ENCODE peak calls at places on chromosomes 5 and 9, in seven cellular contexts. N, O, Z, F, B, H and P are unnamed samples.

GRCh38 chr9:13575558-13575957 is 296.1 kb upstream of the MPDZ start:
- DNase-seq in N (no peak), O (no peak), Z (no peak), F (no peak), B (no peak), H (no peak), P (no peak)

GRCh38 chr9:81317939-81318338 is 371.4 kb downstream of the TLE1 start:
- DNase-seq in N (no peak), O (no peak), Z (no peak), F (no peak), B (no peak), H (no peak), P (peak; percentile 13)

GRCh38 chr9:70924380-70924779 is 197.0 kb downstream of the TRPM3 start:
- DNase-seq in N (no peak), O (no peak), Z (no peak), F (no peak), B (no peak), H (no peak), P (no peak)

GRCh38 chr9:94056442-94056974 is 27.8 kb upstream of the PTPDC1 start:
- DNase-seq in N (no peak), O (no peak), Z (no peak), F (no peak), B (no peak), H (no peak), P (no peak)

GRCh38 chr5:175718401-175719108 is 60.7 kb downstream of the HRH2 start:
- DNase-seq in N (no peak), O (peak; percentile 52), Z (peak; percentile 16), F (no peak), B (peak; percentile 82), H (no peak), P (peak; percentile 57)

GRCh38 chr9:83706703-83707517 is 848 bp downstream of the UBQLN1 start:
- DNase-seq in N (peak; percentile 72), O (peak; percentile 33), Z (no peak), F (no peak), B (peak; percentile 70), H (peak; percentile 30), P (peak; percentile 2)

GRCh38 chr5:61887271-61887670 is 418.7 kb upstream of the KIF2A start:
- DNase-seq in N (no peak), O (no peak), Z (no peak), F (no peak), B (no peak), H (no peak), P (no peak)

GRCh38 chr5:140246378-140247122 is 56.4 kb downstream of the PFDN1 start:
- DNase-seq in N (peak; percentile 37), O (no peak), Z (no peak), F (no peak), B (no peak), H (no peak), P (no peak)

GRCh38 chr9:93133641-93134017 is 422 bp downstream of the NINJ1 start:
- DNase-seq in N (peak; percentile 85), O (peak; percentile 77), Z (no peak), F (no peak), B (peak; percentile 76), H (peak; percentile 79), P (peak; percentile 47)

GRCh38 chr5:343461-344401 is 22.2 kb downstream of the AHRR start:
- DNase-seq in N (peak; percentile 89), O (no peak), Z (peak; percentile 29), F (no peak), B (peak; percentile 62), H (peak; percentile 9), P (peak; percentile 71)

GRCh38 chr9:79583957-79584654 is 12.3 kb downstream of the TLE4 start:
- DNase-seq in N (no peak), O (no peak), Z (no peak), F (no peak), B (no peak), H (no peak), P (no peak)

GRCh38 chr9:19642256-19642655 is 146.6 kb downstream of the SLC24A2 start:
- DNase-seq in N (peak; percentile 29), O (no peak), Z (no peak), F (no peak), B (no peak), H (peak; percentile 2), P (peak; percentile 69)

GRCh38 chr5:104628906-104629305 is 1066.3 kb upstream of the NUDT12 start:
- DNase-seq in N (no peak), O (no peak), Z (no peak), F (no peak), B (no peak), H (no peak), P (no peak)

GRCh38 chr9:24041294-24041693 is 215.3 kb upstream of the ELAVL2 start:
- DNase-seq in N (no peak), O (no peak), Z (no peak), F (no peak), B (no peak), H (no peak), P (no peak)

GRCh38 chr9:128192601-128193371 is 1.4 kb upstream of the CIZ1 start:
- DNase-seq in N (peak; percentile 90), O (peak; percentile 86), Z (peak; percentile 95), F (no peak), B (no peak), H (no peak), P (peak; percentile 94)

DNA sequence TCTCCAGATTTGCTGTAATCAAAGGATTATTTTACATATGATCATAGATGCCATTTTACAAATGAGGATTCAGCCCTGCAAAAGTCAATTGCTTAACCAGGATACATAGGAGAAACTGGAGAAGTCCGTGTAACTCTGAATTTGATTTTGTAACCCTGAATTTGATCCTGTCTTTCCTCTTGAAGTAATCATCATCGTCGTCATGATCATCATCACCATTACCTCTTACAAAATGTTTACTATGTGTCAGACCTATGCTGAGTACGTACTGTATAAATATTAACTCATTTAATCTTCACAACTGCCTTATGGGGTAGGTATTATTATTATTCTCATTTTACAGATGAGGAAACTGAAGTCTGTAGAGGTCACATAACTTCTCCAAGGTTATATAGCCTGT is 271.5 kb downstream of the DOCK8 start:
- DNase-seq in N (no peak), O (no peak), Z (no peak), F (no peak), B (no peak), H (no peak), P (no peak)
- TF ChIP-seq JUND in N (no peak), O (no peak), Z (no peak), F (no peak), B (no peak), H (no peak), P (no peak)

DNA sequence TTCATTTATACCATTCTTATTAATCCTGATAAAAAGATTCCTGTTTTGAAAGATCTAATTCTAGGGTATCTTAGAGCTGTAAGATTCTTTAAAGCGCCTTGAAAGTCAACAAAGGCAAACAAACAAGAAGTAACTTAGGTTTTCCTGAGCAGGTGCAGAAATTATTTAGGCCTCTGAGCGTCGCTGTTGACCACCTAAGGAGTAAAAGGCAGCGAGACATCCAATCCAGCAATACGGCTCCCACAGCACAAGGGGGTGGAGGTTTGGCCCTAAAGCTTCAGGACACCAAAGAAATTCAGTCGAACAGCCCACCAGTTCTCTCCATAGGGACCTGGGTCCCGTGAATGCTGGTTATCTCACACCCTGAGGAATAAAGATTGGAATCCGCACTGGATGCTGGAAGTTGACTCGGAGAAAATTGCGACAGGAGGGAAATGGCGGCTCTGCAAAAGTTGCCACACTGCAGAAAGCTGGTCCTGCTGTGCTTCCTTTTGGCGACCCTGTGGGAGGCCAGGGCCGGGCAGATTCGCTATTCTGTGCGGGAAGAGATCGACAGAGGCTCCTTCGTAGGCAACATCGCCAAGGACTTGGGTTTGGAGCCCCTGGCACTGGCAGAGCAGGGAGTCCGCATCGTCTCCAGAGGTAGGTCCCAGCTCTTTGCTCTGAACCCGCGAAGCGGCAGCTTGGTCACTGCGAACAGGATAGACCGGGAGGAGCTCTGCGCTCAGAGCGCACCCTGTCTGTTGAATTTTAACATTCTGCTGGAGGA is at the start of gene PCDHGA2:
- DNase-seq in N (peak; percentile 46), O (peak; percentile 57), Z (no peak), F (no peak), B (no peak), H (peak; percentile 18), P (no peak)
- TF ChIP-seq JUND in N (no peak), O (no peak), Z (no peak), F (no peak), B (no peak), H (no peak), P (no peak)

GRCh38 chr9:21336467-21336866 is 1.3 kb upstream of the KLHL9 start:
- DNase-seq in N (no peak), O (no peak), Z (no peak), F (no peak), B (no peak), H (peak; percentile 33), P (no peak)

GRCh38 chr9:21334969-21335632 is at the start of gene KLHL9:
- DNase-seq in N (peak; percentile 97), O (no peak), Z (peak; percentile 83), F (peak; percentile 73), B (peak; percentile 88), H (peak; percentile 82), P (peak; percentile 89)

GRCh38 chr9:21331676-21332402 is 3.4 kb downstream of the KLHL9 start:
- DNase-seq in N (peak; percentile 14), O (no peak), Z (no peak), F (no peak), B (no peak), H (no peak), P (no peak)

GRCh38 chr9:21334603-21334968 is 618 bp downstream of the KLHL9 start:
- DNase-seq in N (no peak), O (no peak), Z (no peak), F (no peak), B (no peak), H (peak; percentile 8), P (no peak)
- TF ChIP-seq JUND in N (no peak), O (no peak), Z (no peak), F (no peak), B (no peak), H (no peak), P (no peak)

GRCh38 chr9:134372621-134373267 is 46.5 kb downstream of the RXRA start:
- DNase-seq in N (no peak), O (no peak), Z (no peak), F (no peak), B (no peak), H (no peak), P (no peak)
- TF ChIP-seq JUND in N (no peak), O (no peak), Z (no peak), F (no peak), B (no peak), H (no peak), P (no peak)

DNA sequence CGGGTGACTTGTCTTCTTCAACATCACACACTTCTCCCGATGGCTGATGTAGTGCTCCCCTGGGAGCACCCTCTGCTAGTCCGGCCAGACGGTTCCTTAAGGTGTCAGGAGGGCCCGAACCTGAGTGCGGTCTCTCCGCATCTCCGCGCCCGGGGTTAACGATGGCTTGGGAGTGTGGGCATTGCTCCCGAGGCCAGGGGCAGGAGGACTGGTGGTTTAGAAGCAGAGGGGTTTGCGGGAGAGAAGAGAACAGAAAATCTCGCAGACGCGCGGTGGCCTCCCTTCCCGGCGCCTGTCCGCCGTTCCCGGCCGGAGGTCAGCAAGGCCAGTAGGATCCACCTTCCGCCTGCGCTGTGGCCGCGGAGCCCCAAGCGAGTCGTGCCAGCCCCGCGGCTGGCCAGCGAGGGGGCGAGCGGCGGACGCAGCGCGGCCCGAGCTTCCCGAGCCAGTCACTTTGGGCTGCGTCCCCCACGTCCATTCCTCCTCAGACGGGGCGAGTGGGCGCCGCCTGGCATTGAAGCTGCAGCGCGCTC is 700 bp downstream of the CDO1 start:
- DNase-seq in N (peak; percentile 67), O (no peak), Z (no peak), F (no peak), B (peak; percentile 66), H (no peak), P (no peak)
- TF ChIP-seq JUND in N (no peak), O (no peak), Z (no peak), F (no peak), B (no peak), H (no peak), P (no peak)